ENCODE peak calls at places on chromosomes 7 and 10, in four cellular contexts. L, J, E and V are unnamed samples.

GRCh38 chr7:132511921-132512320 is 64.3 kb downstream of the PLXNA4 start:
- DNase-seq in L (no peak), J (no peak), E (no peak), V (no peak)

GRCh38 chr7:98826811-98827231 is 43.0 kb downstream of the TMEM130 start:
- DNase-seq in L (no peak), J (no peak), E (no peak), V (no peak)

GRCh38 chr7:55120501-55121198 is 101.8 kb downstream of the EGFR start:
- DNase-seq in L (no peak), J (no peak), E (no peak), V (no peak)

GRCh38 chr10:33341638-33342037 is 7.2 kb upstream of the NRP1 start:
- DNase-seq in L (no peak), J (no peak), E (no peak), V (no peak)

GRCh38 chr7:151795168-151795754 is 81.7 kb downstream of the PRKAG2 start:
- DNase-seq in L (no peak), J (no peak), E (no peak), V (no peak)

GRCh38 chr7:151674161-151674920 is 154.6 kb upstream of the RHEB start:
- DNase-seq in L (no peak), J (no peak), E (no peak), V (no peak)

GRCh38 chr10:17768957-17769356 is 17.0 kb downstream of the TMEM236 start:
- DNase-seq in L (no peak), J (no peak), E (no peak), V (no peak)

GRCh38 chr10:35329520-35329919 is 6.8 kb upstream of the CCNY start:
- DNase-seq in L (no peak), J (no peak), E (no peak), V (no peak)

GRCh38 chr10:118944959-118945622 is 84.4 kb upstream of the NANOS1 start:
- DNase-seq in L (no peak), J (no peak), E (no peak), V (no peak)

GRCh38 chr10:125159932-125160855 is at the start of gene CTBP2:
- DNase-seq in L (peak; percentile 62), J (no peak), E (peak; percentile 44), V (no peak)

GRCh38 chr10:34615770-34616169 is 199.3 kb downstream of the PARD3 start:
- DNase-seq in L (no peak), J (no peak), E (no peak), V (no peak)

GRCh38 chr10:34288634-34289033 is 526.5 kb downstream of the PARD3 start:
- DNase-seq in L (no peak), J (no peak), E (peak; percentile 16), V (no peak)

GRCh38 chr7:128110641-128111365 is 79.6 kb upstream of the LRRC4 start:
- DNase-seq in L (no peak), J (no peak), E (no peak), V (no peak)

GRCh38 chr10:125694874-125695273 is 11.9 kb upstream of the TEX36 start:
- DNase-seq in L (no peak), J (no peak), E (no peak), V (no peak)

GRCh38 chr7:2381881-2382509 is 21.4 kb upstream of the CHST12 start:
- DNase-seq in L (no peak), J (no peak), E (no peak), V (no peak)

GRCh38 chr10:75695994-75696393 is 264.6 kb downstream of the LRMDA start:
- DNase-seq in L (no peak), J (no peak), E (no peak), V (no peak)

GRCh38 chr10:75696536-75696935 is 265.1 kb downstream of the LRMDA start:
- DNase-seq in L (no peak), J (no peak), E (no peak), V (no peak)

DNA sequence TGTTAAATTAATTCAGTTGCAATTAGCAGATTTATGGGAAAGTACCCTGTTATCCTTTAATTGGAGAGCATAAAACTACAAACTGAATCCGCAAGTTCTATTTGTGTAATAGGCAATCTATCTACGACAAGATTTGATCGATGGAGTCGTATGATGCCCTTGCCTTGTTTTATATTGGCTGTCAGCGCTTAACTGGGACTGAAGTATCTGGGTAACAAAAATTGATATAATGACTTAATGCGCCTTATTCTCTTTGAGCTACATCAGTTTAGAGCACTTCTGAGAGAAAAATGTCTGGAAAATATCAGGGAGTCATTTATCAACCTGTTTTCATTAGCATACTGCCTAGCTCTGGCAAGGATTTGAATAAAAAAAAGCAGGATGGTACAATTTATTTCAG is 262.0 kb downstream of the LRMDA start:
- DNase-seq in L (no peak), J (no peak), E (no peak), V (no peak)
- H3K4me3 ChIP-seq in L (no peak overlapping the region), J (no peak overlapping the region), E (no peak overlapping the region), V (no peak overlapping the region)

GRCh38 chr7:157250605-157251228 is 86.1 kb upstream of the DNAJB6 start:
- DNase-seq in L (peak; percentile 80), J (peak; percentile 61), E (peak; percentile 53), V (peak; percentile 60)
- TF ChIP-seq POLR2AphosphoS5 in L (no peak), J (no peak), E (no peak), V (no peak)

GRCh38 chr10:122132331-122132755 is 138.8 kb upstream of the BTBD16 start:
- DNase-seq in L (no peak), J (no peak), E (no peak), V (no peak)

GRCh38 chr10:122128357-122128756 is 139.4 kb downstream of the TACC2 start:
- DNase-seq in L (no peak), J (no peak), E (no peak), V (no peak)

GRCh38 chr10:122130474-122131110 is 140.5 kb upstream of the BTBD16 start:
- DNase-seq in L (no peak), J (no peak), E (no peak), V (no peak)

GRCh38 chr10:122135251-122136025 is 135.7 kb upstream of the BTBD16 start:
- DNase-seq in L (no peak), J (no peak), E (no peak), V (no peak)

DNA sequence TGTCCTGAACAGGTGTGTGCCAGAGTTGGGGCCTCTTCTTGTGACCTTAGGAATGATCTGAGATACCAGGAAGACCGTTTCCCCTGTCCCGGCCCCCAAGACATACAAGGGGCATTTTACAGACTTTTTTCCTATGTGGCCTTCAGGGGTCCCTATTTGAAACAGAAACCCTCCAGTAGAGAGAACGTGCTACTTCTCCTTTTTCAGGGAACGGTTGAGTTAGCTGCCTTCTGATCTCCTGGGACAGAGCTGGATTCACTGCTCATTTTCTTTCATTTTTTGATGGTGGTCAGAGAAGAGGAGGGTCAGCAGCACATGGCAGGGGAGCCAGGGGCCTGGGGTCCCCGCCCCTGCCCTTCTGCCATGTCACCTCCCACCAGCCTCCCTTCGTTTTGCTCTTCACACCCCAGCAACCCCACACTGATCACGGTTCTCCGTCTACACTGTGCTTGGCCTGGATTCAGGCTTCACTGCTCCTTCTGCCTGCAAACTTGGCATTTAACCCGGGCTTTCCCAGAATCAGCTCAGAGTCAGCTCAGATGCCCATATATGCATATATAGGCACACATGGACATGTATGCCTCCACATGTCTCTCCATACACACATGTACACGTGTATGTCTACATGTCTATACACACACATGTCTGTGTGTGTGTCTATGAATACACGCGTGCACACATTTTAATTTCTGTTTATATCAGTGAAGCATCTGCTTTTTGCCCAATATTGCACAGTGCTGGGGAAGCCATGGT is 138.0 kb upstream of the BTBD16 start:
- DNase-seq in L (no peak), J (no peak), E (no peak), V (no peak)
- TF ChIP-seq TCF7L2 in L (no peak), J (no peak), E (no peak), V (no peak)

DNA sequence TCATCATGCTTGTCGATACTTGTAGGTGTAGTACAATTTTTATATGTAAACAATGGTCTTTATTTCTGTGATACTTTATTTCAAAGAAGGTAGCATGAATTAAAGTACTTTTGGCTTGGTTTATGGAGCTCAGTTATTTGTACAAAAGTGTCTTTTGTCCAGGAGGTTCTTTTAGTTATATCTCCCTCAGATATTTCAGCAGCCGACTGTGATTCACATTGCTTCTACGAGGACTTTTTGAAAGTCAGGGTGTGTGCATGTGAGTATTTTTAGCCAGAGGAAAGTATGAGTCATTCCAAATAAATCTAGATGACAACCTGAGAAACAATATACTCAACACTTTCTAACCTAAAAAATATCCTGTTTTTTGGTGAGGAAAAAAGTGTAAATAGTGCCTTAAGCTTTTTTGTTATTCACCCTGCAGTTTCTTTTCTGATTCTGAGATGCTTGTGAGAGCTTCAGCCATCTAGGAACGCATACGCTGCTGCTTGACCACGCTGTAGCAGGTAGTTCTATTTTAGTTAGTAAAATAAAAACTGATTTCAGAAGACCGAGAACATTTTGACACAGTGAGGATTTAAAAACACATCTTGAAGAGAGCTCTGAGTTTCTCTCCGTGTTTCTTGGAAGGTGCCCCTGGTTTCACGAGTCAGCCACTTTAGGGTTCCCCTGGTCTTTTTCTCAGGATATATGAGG is 532 bp upstream of the SUN1 start:
- DNase-seq in L (peak; percentile 54), J (peak; percentile 35), E (peak; percentile 83), V (peak; percentile 89)
- H3K4me3 ChIP-seq in L (no peak overlapping the region), J (no peak overlapping the region), E (peak overlapping the region; percentile 31), V (peak overlapping the region; percentile 45)

GRCh38 chr10:91598211-91598981 is 34.5 kb downstream of the PPP1R3C start:
- DNase-seq in L (no peak), J (no peak), E (peak; percentile 32), V (no peak)

GRCh38 chr10:91603931-91604331 is 28.9 kb downstream of the PPP1R3C start:
- DNase-seq in L (no peak), J (no peak), E (no peak), V (no peak)

GRCh38 chr10:91602449-91602848 is 30.4 kb downstream of the PPP1R3C start:
- DNase-seq in L (no peak), J (no peak), E (no peak), V (no peak)

GRCh38 chr10:91603173-91603572 is 29.7 kb downstream of the PPP1R3C start:
- DNase-seq in L (no peak), J (no peak), E (no peak), V (no peak)

GRCh38 chr10:91601212-91601611 is 31.7 kb downstream of the PPP1R3C start:
- DNase-seq in L (no peak), J (no peak), E (no peak), V (no peak)
- TF ChIP-seq POLR2AphosphoS5 in L (no peak), J (no peak), E (no peak), V (no peak)